ENCODE peak calls at places on chromosomes 4 and X, in five cellular contexts. I is psoas muscle, D is H7, K is heart right ventricle, X is hepatocyte. S is an unnamed sample.

GRCh38 chrX:149365061-149365460 is 140.0 kb downstream of the IDS start:
- DNase-seq in D (no peak), I (no peak), K (no peak), X (no peak), S (no peak)

GRCh38 chrX:108735087-108735679 is 1.2 kb downstream of the IRS4 start:
- DNase-seq in X (peak; percentile 34), D (peak; percentile 81), K (no peak), I (no peak), S (no peak)

GRCh38 chr4:56674984-56675383 is 6.1 kb downstream of the HOPX start:
- DNase-seq in I (no peak), K (no peak), D (no peak), X (no peak), S (no peak)

GRCh38 chrX:129553619-129554288 is 13.7 kb downstream of the OCRL start:
- DNase-seq in I (no peak), X (no peak), D (no peak), K (no peak), S (no peak)

GRCh38 chr4:4480205-4480604 is 61.6 kb downstream of the STX18 start:
- DNase-seq in K (no peak), I (no peak), D (no peak), X (no peak), S (no peak)

GRCh38 chrX:40012039-40012799 is 85.5 kb downstream of the BCOR start:
- DNase-seq in X (peak; percentile 76), D (peak; percentile 84), I (peak; percentile 41), K (peak; percentile 47), S (peak; percentile 27)

GRCh38 chr4:8267077-8267476 is 2.5 kb upstream of the HTRA3 start:
- DNase-seq in X (peak; percentile 81), K (peak; percentile 78), D (peak; percentile 94), I (peak; percentile 79), S (peak; percentile 60)

GRCh38 chr4:121277194-121278105 is 103.4 kb downstream of the QRFPR start:
- DNase-seq in K (no peak), D (peak; percentile 37), I (no peak), X (peak; percentile 23), S (no peak)

GRCh38 chr4:16029886-16030285 is 53.9 kb downstream of the PROM1 start:
- DNase-seq in D (no peak), I (no peak), K (no peak), X (no peak), S (no peak)

GRCh38 chrX:57595381-57595811 is 3.6 kb downstream of the ZXDB start:
- DNase-seq in K (peak; percentile 5), X (no peak), I (no peak), D (no peak), S (no peak)

GRCh38 chr4:71270901-71271300 is 67.9 kb upstream of the SLC4A4 start:
- DNase-seq in D (no peak), I (no peak), K (no peak), X (peak; percentile 46), S (no peak)

GRCh38 chr4:94006932-94007331 is 178.4 kb downstream of the ATOH1 start:
- DNase-seq in I (no peak), X (no peak), D (no peak), K (no peak), S (no peak)

GRCh38 chrX:102063445-102064074 is 61.9 kb upstream of the TCEAL2 start:
- DNase-seq in D (no peak), K (no peak), I (no peak), X (no peak), S (no peak)

GRCh38 chr4:171880136-171880535 is 66.9 kb downstream of the GALNTL6 start:
- DNase-seq in I (no peak), X (peak; percentile 40), D (no peak), K (no peak), S (no peak)

GRCh38 chrX:2627272-2627867 is 63.7 kb upstream of the CD99 start:
- DNase-seq in D (peak; percentile 58), X (peak; percentile 52), I (no peak), K (no peak), S (no peak)

GRCh38 chr4:146640021-146640425 is 1.3 kb downstream of the POU4F2 start:
- DNase-seq in K (no peak), I (no peak), X (no peak), D (peak; percentile 47), S (no peak)

GRCh38 chr4:146637853-146638800 is 566 bp upstream of the POU4F2 start:
- DNase-seq in K (no peak), I (no peak), X (no peak), D (peak; percentile 75), S (no peak)

GRCh38 chr4:146640459-146641061 is 1.9 kb downstream of the POU4F2 start:
- DNase-seq in D (peak; percentile 45), I (no peak), X (no peak), K (no peak), S (no peak)

GRCh38 chr4:146639414-146639814 is 721 bp downstream of the POU4F2 start:
- DNase-seq in I (no peak), D (no peak), K (no peak), X (no peak), S (no peak)

DNA sequence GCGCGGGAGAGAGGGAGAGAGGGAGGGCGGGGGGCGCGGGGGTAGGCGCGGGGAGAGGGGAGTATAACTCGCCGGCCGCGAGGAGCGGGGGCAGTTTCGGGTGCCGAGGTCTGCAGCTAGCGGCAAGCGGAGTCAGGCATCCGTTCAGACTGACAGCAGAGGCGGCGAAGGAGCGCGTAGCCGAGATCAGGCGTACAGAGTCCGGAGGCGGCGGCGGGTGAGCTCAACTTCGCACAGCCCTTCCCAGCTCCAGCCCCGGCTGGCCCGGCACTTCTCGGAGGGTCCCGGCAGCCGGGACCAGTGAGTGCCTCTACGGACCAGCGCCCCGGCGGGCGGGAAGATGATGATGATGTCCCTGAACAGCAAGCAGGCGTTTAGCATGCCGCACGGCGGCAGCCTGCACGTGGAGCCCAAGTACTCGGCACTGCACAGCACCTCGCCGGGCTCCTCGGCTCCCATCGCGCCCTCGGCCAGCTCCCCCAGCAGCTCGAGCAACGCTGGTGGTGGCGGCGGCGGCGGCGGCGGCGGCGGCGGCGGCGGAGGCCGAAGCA is at the start of gene POU4F2:
- DNase-seq in K (no peak), I (no peak), D (peak; percentile 86), X (peak; percentile 27), S (no peak)
- H3K27me3 ChIP-seq in K (peaks cover 97% of the 10 kb centered on the region), I (peaks cover 4% of the 10 kb centered on the region), D (peaks cover 99% of the 10 kb centered on the region), X (peaks cover 96% of the 10 kb centered on the region), S (peaks cover 98% of the 10 kb centered on the region)

DNA sequence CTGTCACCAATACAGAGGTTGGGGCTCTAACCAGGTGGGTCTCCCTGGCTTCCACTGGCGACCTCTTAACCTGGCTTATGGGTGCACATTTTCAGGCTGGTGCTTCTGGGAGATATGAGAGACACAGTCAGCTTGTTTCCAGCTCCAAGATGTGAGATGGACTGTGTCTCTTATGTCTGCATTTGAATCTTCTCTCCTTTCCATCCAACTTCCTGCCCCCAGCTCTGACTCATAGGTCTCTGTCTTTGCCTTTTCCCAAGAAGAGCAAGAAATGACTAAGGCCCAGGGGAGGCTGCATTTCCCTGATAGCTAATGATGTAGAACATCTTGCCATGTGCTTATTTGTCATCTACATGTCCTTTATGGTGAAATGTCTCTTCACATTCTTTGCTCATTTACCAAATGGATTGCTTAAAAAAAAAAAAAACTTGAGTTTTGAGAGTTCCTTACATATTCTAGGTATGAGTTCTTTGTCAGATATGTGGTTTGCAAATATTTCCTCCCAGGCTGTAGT is 3.2 kb upstream of the UXT start:
- DNase-seq in I (no peak), X (peak; percentile 54), D (no peak), K (no peak), S (peak; percentile 20)
- H3K27me3 ChIP-seq in I (no peaks in the 10 kb centered on the region), X (no peaks in the 10 kb centered on the region), D (no peaks in the 10 kb centered on the region), K (no peaks in the 10 kb centered on the region), S (no peaks in the 10 kb centered on the region)

GRCh38 chr4:140575489-140575888 is 6.7 kb upstream of the UCP1 start:
- DNase-seq in I (no peak), X (no peak), D (no peak), K (no peak), S (no peak)
- H3K27me3 ChIP-seq in I (peaks cover 2% of the 10 kb centered on the region), X (peaks cover 30% of the 10 kb centered on the region), D (peaks cover 3% of the 10 kb centered on the region), K (peaks cover 75% of the 10 kb centered on the region), S (peaks cover 27% of the 10 kb centered on the region)

GRCh38 chrX:70422886-70423336 is at the start of gene GDPD2:
- DNase-seq in K (no peak), I (no peak), X (peak; percentile 58), D (peak; percentile 73), S (no peak)
- H3K27me3 ChIP-seq in K (no peaks in the 10 kb centered on the region), I (no peaks in the 10 kb centered on the region), X (no peaks in the 10 kb centered on the region), D (no peaks in the 10 kb centered on the region), S (no peaks in the 10 kb centered on the region)